ENCODE peak calls at places on chromosomes 16 and 17, in seven cellular contexts. N is foreskin fibroblast, D is HCT116, C is gastrocnemius medialis, P is AG09309, W is heart left ventricle, Z is fibroblast of villous mesenchyme. U is an unnamed sample.
A peak's percentile ranks its signal among the peaks of the same experiment; 100 is the strongest.

GRCh38 chr17:33013596-33014375 is 22.1 kb downstream of the SPACA3 start:
- DNase-seq in N (no peak), D (no peak), C (no peak), P (no peak), W (no peak), Z (no peak), U (no peak)

GRCh38 chr16:87350031-87350430 is 32.8 kb upstream of the C16orf95 start:
- DNase-seq in N (no peak), D (no peak), C (no peak), P (no peak), W (no peak), Z (no peak), U (no peak)

GRCh38 chr16:4064950-4065352 is 51.3 kb downstream of the ADCY9 start:
- DNase-seq in N (no peak), D (no peak), C (no peak), P (no peak), W (no peak), Z (no peak), U (no peak)

GRCh38 chr16:83305092-83305491 is 502.7 kb upstream of the HSBP1 start:
- DNase-seq in N (peak; percentile 81), D (no peak), C (no peak), P (peak; percentile 77), W (no peak), Z (peak; percentile 82), U (peak; percentile 39)

GRCh38 chr16:87436225-87437172 is 44.4 kb downstream of the MAP1LC3B start:
- DNase-seq in N (peak; percentile 83), D (no peak), C (no peak), P (no peak), W (no peak), Z (peak; percentile 68), U (peak; percentile 18)

GRCh38 chr17:35017021-35017420 is 36.7 kb downstream of the LIG3 start:
- DNase-seq in N (no peak), D (no peak), C (no peak), P (no peak), W (no peak), Z (no peak), U (no peak)

GRCh38 chr17:64028874-64029464 is 8.5 kb upstream of the ICAM2 start:
- DNase-seq in N (peak; percentile 88), D (peak; percentile 66), C (no peak), P (peak; percentile 21), W (peak; percentile 60), Z (peak; percentile 72), U (peak; percentile 34)

GRCh38 chr16:15985144-15985543 is 35.7 kb downstream of the ABCC1 start:
- DNase-seq in N (no peak), D (no peak), C (no peak), P (no peak), W (no peak), Z (no peak), U (no peak)

GRCh38 chr17:37458805-37459204 is 30.9 kb upstream of the DUSP14 start:
- DNase-seq in N (peak; percentile 87), D (no peak), C (no peak), P (no peak), W (no peak), Z (peak; percentile 42), U (no peak)

GRCh38 chr17:41666708-41667279 is 21.9 kb upstream of the EIF1 start:
- DNase-seq in N (peak; percentile 88), D (peak; percentile 52), C (peak; percentile 54), P (no peak), W (peak; percentile 77), Z (peak; percentile 63), U (no peak)

GRCh38 chr17:41404024-41404651 is 6.7 kb upstream of the KRT31 start:
- DNase-seq in N (peak; percentile 97), D (peak; percentile 99), C (no peak), P (peak; percentile 91), W (no peak), Z (peak; percentile 86), U (peak; percentile 67)

GRCh38 chr16:78778724-78779004 is 679.2 kb downstream of the WWOX start:
- DNase-seq in N (no peak), D (no peak), C (no peak), P (no peak), W (no peak), Z (no peak), U (no peak)
- H3K4me3 ChIP-seq in N (no peak overlapping the region), D (no peak overlapping the region), C (no peak overlapping the region), P (no peak overlapping the region), W (no peak overlapping the region), Z (no peak overlapping the region), U (no peak overlapping the region)

GRCh38 chr16:62194828-62195227 is 158.6 kb upstream of the CDH8 start:
- DNase-seq in N (no peak), D (no peak), C (no peak), P (no peak), W (no peak), Z (no peak), U (no peak)

DNA sequence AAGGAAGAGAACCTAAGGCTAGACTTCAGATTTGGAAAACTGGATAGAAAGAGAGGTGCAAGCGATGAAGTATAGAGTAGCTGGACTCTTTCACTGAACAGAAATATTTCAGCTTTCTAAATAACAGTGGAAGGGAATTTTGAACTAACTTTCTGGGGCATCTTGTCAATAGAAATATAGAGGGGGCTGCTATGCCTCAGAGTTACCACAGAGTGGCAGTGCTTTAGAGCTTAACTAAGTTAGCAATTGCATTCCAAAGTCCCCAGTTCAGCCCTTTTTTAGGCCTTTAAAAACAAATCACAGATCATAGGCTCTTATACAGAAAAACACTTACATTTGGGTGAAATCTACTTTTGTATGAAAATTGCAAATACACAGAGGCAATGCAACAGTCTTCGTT is 154.2 kb upstream of the CDH8 start:
- DNase-seq in N (no peak), D (no peak), C (no peak), P (no peak), W (no peak), Z (no peak), U (peak; percentile 11)
- TF ChIP-seq CTCF in N (peak; percentile 43), D (peak; percentile 21), C (no peak), P (peak; percentile 24), W (peak; percentile 41), Z (no peak), U (peak; percentile 82)

GRCh38 chr16:84718-85452 is 6.9 kb downstream of the MPG start:
- DNase-seq in N (peak; percentile 97), D (no peak), C (peak; percentile 42), P (peak; percentile 83), W (peak; percentile 72), Z (peak; percentile 91), U (no peak)
- H3K4me3 ChIP-seq in N (no peak overlapping the region), D (no peak overlapping the region), C (no peak overlapping the region), P (no peak overlapping the region), W (no peak overlapping the region), Z (no peak overlapping the region), U (no peak overlapping the region)

DNA sequence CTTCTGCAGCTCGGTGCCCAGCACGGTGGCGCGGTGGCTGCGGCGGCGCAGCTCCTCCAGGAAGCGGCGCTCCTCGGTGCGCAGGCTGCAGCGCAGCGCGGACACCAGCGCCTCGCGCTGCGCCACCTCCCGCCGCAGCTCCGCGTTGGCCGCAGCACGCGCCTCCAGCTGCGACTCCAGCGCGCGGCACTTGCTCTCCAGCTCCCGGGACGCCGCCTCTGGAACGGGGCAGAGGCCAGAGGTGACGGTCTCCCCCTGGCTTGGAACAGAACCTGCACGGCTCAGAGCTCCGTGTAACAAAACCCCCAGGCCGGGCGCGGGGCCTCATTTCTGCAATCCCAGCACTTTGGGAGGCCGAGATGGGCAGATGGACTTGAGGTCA is 13.2 kb upstream of the CLUH start:
- DNase-seq in N (peak; percentile 63), D (no peak), C (no peak), P (no peak), W (no peak), Z (peak; percentile 34), U (no peak)
- TF ChIP-seq CTCF in N (no peak), D (no peak), C (peak; percentile 34), P (no peak), W (peak; percentile 26), Z (no peak), U (no peak)

GRCh38 chr16:75108792-75109731 is 7.5 kb downstream of the LDHD start:
- DNase-seq in N (peak; percentile 96), D (peak; percentile 78), C (peak; percentile 86), P (peak; percentile 67), W (peak; percentile 85), Z (peak; percentile 87), U (peak; percentile 83)

GRCh38 chr16:75112281-75113045 is 4.1 kb downstream of the LDHD start:
- DNase-seq in N (no peak), D (no peak), C (no peak), P (no peak), W (no peak), Z (no peak), U (no peak)

GRCh38 chr16:75109732-75110243 is 6.8 kb downstream of the LDHD start:
- DNase-seq in N (no peak), D (no peak), C (peak; percentile 95), P (no peak), W (peak; percentile 78), Z (no peak), U (no peak)

GRCh38 chr16:75111514-75112280 is 4.9 kb downstream of the LDHD start:
- DNase-seq in N (no peak), D (no peak), C (no peak), P (no peak), W (peak; percentile 68), Z (no peak), U (no peak)

GRCh38 chr16:75110637-75111513 is 5.7 kb downstream of the LDHD start:
- DNase-seq in N (peak; percentile 96), D (peak; percentile 80), C (peak; percentile 86), P (peak; percentile 52), W (peak; percentile 88), Z (peak; percentile 93), U (peak; percentile 80)
- H3K4me3 ChIP-seq in N (peak overlapping the region; percentile 22), D (no peak overlapping the region), C (peak overlapping the region; percentile 32), P (peak overlapping the region; percentile 19), W (peak overlapping the region; percentile 12), Z (peak overlapping the region; percentile 33), U (no peak overlapping the region)

DNA sequence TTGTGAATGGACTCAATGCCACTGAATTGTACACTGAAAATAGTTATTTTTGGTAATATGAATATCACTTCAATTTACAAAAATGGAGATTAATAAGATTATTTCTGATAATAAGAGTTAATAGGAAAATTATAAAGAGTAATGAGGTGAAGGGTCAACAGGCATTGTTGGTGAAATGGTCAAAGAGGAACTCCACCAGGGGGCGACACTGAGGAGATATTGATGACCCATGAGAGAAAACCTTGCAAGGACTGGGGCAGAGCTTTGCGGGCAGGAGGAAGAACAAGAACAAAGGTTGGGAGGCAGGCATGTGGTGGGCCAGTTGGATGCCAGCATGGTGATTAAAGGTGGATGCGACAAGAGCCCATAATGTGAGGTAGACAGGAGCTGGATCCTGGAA is 74.0 kb upstream of the XYLT1 start:
- DNase-seq in N (no peak), D (peak; percentile 8), C (no peak), P (no peak), W (no peak), Z (no peak), U (no peak)
- TF ChIP-seq CTCF in N (peak; percentile 10), D (peak; percentile 52), C (no peak), P (no peak), W (no peak), Z (peak; percentile 16), U (no peak)

U was measured in astrocyte of the cerebellum.